ENCODE peak calls at places on chromosomes 11 and 22, in nine cellular contexts. I, K, T, D, X, U, S, F and H are unnamed samples.

GRCh38 chr22:26845016-26845728 is 187.8 kb downstream of the MIAT start:
- DNase-seq in X (no peak), S (peak; percentile 54), T (no peak), U (no peak), I (no peak), D (no peak), K (no peak), F (no peak), H (no peak)

GRCh38 chr11:108647701-108648527 is 17.0 kb upstream of the DDX10 start:
- DNase-seq in D (peak; percentile 36), S (peak; percentile 57), T (no peak), F (peak; percentile 61), U (peak; percentile 66), X (peak; percentile 83), K (peak; percentile 85), I (peak; percentile 62), H (peak; percentile 74)

GRCh38 chr22:40199852-40200251 is 22.1 kb downstream of the TNRC6B start:
- DNase-seq in X (no peak), T (no peak), F (no peak), S (no peak), D (no peak), I (no peak), K (no peak), U (no peak), H (no peak)

GRCh38 chr22:35601013-35601580 is 16.0 kb downstream of the MB start:
- DNase-seq in F (no peak), T (no peak), I (no peak), U (no peak), D (no peak), X (no peak), K (no peak), S (no peak), H (no peak)

GRCh38 chr11:71420455-71421241 is 27.5 kb downstream of the DHCR7 start:
- DNase-seq in S (peak; percentile 6), K (peak; percentile 75), I (peak; percentile 3), X (peak; percentile 46), T (no peak), F (peak; percentile 50), U (no peak), D (peak; percentile 60), H (no peak)

GRCh38 chr11:108224908-108225786 is 2.3 kb downstream of the ATM start:
- DNase-seq in K (no peak), D (no peak), S (no peak), T (no peak), I (no peak), X (no peak), U (no peak), F (no peak), H (no peak)

GRCh38 chr11:2802389-2803185 is 83.0 kb downstream of the CDKN1C start:
- DNase-seq in K (no peak), X (peak; percentile 15), D (no peak), I (no peak), S (no peak), U (peak; percentile 46), T (no peak), F (peak; percentile 16), H (peak; percentile 38)

GRCh38 chr22:44585559-44586121 is 87.6 kb upstream of the RTL6 start:
- DNase-seq in I (no peak), T (no peak), U (peak; percentile 28), D (no peak), X (no peak), S (no peak), F (no peak), K (no peak), H (no peak)

GRCh38 chr11:114179234-114179941 is 116.8 kb upstream of the NNMT start:
- DNase-seq in F (peak; percentile 83), X (peak; percentile 85), D (no peak), U (peak; percentile 93), T (peak; percentile 19), I (no peak), S (no peak), K (peak; percentile 89), H (no peak)

GRCh38 chr11:65793144-65793581 is 6.3 kb downstream of the OVOL1 start:
- DNase-seq in F (peak; percentile 76), X (peak; percentile 97), D (no peak), S (no peak), K (peak; percentile 10), I (no peak), T (no peak), U (no peak), H (no peak)

GRCh38 chr11:15288801-15289342 is 174.1 kb downstream of the INSC start:
- DNase-seq in X (no peak), F (no peak), I (no peak), S (no peak), U (no peak), K (no peak), T (no peak), D (no peak), H (no peak)

GRCh38 chr22:45112136-45112879 is 51.4 kb upstream of the NUP50 start:
- DNase-seq in D (no peak), X (no peak), S (no peak), T (no peak), I (no peak), U (no peak), K (no peak), F (no peak), H (no peak)

GRCh38 chr11:64858467-64859401 is 14.3 kb upstream of the CDC42BPG start:
- DNase-seq in D (no peak), T (no peak), X (no peak), S (no peak), U (peak; percentile 95), K (no peak), I (no peak), F (no peak), H (peak; percentile 80)

GRCh38 chr11:96105197-96105895 is 181.4 kb upstream of the MTMR2 start:
- DNase-seq in T (no peak), K (no peak), D (no peak), S (no peak), X (no peak), F (no peak), U (no peak), I (no peak), H (peak; percentile 59)

GRCh38 chr22:21832291-21833290 is 34.9 kb downstream of the MAPK1 start:
- DNase-seq in X (no peak), K (peak; percentile 15), I (no peak), U (no peak), T (no peak), F (no peak), S (no peak), D (peak; percentile 79), H (no peak)

GRCh38 chr11:1837171-1838076 is 1.4 kb upstream of the TNNI2 start:
- DNase-seq in D (peak; percentile 88), F (no peak), S (no peak), K (peak; percentile 91), T (no peak), I (no peak), U (peak; percentile 90), X (peak; percentile 79), H (peak; percentile 80)

GRCh38 chr22:47291565-47292495 is 529.4 kb downstream of the TBC1D22A start:
- DNase-seq in X (no peak), S (no peak), D (no peak), F (no peak), K (no peak), I (no peak), U (peak; percentile 20), T (no peak), H (no peak)

GRCh38 chr11:113673566-113674396 is 32.3 kb downstream of the TMPRSS5 start:
- DNase-seq in U (no peak), T (no peak), I (no peak), S (no peak), F (no peak), X (no peak), D (no peak), K (no peak), H (no peak)

DNA sequence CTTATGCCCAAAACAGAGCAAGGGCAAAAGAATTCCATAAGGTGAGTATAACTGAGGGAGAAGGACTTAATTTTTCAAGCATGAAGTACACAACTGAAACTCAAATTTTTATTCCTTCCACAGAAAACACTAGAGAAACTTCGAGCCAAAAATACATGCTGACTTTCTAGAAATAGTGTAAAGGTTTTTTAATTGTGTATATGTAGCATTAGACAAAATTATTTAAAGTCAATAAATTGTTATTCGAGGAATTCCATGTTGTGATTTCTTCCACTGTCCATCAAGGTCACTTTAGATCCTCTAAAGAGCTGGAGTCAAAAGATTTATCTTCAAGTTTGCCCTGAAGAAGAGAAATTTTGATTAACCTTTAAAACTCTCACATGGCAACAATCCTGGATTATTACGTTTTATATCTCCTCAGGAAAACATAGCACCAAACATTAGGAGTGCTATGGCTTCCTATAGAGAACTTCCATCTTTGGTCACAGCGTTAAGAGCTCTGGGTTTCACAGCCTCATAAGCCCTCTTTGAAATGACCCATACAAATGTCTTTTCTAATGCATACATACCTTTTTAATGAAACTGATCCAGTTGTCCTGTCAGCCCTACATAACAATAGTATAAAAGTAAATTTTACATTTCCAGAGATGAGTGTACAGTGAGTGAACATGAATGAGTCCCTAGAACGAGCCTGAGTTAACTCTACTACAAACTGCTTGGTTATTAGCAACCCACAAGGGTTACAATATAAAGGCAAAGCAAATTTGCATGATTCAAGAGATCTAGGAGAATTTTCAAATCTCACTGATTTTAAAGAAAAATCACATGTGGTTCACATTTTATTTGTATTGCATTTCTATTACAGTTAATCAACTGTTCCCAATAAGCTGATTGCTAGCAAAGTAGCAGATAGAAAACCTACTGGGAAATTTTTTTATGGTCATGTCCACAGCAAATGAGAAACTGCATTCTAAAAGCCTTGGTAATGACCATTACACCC is 10.9 kb downstream of the TAF1D start:
- DNase-seq in K (no peak), D (no peak), S (no peak), F (no peak), I (no peak), U (no peak), T (no peak), X (no peak), H (no peak)
- H3K27ac ChIP-seq in K (no peak overlapping the region), D (no peak overlapping the region), S (no peak overlapping the region), F (no peak overlapping the region), I (no peak overlapping the region), U (no peak overlapping the region), T (no peak overlapping the region), X (no peak overlapping the region), H (no peak overlapping the region)

GRCh38 chr11:61505640-61506155 is 2.9 kb upstream of the LRRC10B start:
- DNase-seq in F (no peak), D (no peak), U (no peak), I (no peak), T (no peak), X (no peak), S (no peak), K (no peak), H (no peak)
- H3K27me3 ChIP-seq in F (peaks cover 11% of the 10 kb centered on the region), D (peaks cover 64% of the 10 kb centered on the region), U (peaks cover 22% of the 10 kb centered on the region), I (peaks cover 65% of the 10 kb centered on the region), T (no peaks in the 10 kb centered on the region), X (no peaks in the 10 kb centered on the region), S (peaks cover 44% of the 10 kb centered on the region), K (peaks cover 19% of the 10 kb centered on the region), H (peaks cover 34% of the 10 kb centered on the region)

GRCh38 chr11:67370351-67371076 is 2.9 kb downstream of the CLCF1 start:
- DNase-seq in I (peak; percentile 59), S (no peak), U (no peak), T (no peak), D (no peak), F (no peak), X (no peak), K (peak; percentile 84), H (no peak)
- H3K4me3 ChIP-seq in I (peak overlapping the region; percentile 67), S (peak overlapping the region; percentile 59), U (no peak overlapping the region), T (no peak overlapping the region), D (no peak overlapping the region), F (no peak overlapping the region), X (no peak overlapping the region), K (no peak overlapping the region), H (no peak overlapping the region)

GRCh38 chr11:128692750-128693578 is 908 bp upstream of the FLI1 start:
- DNase-seq in D (no peak), U (peak; percentile 66), X (no peak), K (no peak), F (no peak), T (no peak), I (no peak), S (no peak), H (no peak)
- H3K27ac ChIP-seq in D (no peak overlapping the region), U (peak overlapping the region; percentile 56), X (peak overlapping the region; percentile 55), K (peak overlapping the region; percentile 81), F (peak overlapping the region; percentile 62), T (peak overlapping the region; percentile 92), I (peak overlapping the region; percentile 85), S (peak overlapping the region; percentile 92), H (peak overlapping the region; percentile 82)

GRCh38 chr11:77137421-77137820 is 9.4 kb downstream of the MYO7A start:
- DNase-seq in U (no peak), I (no peak), T (no peak), K (no peak), F (no peak), X (no peak), D (no peak), S (no peak), H (no peak)
- H3K27me3 ChIP-seq in U (peaks cover 5% of the 10 kb centered on the region), I (peaks cover 2% of the 10 kb centered on the region), T (peaks cover 6% of the 10 kb centered on the region), K (no peaks in the 10 kb centered on the region), F (no peaks in the 10 kb centered on the region), X (no peaks in the 10 kb centered on the region), D (peaks cover 44% of the 10 kb centered on the region), S (peaks cover 7% of the 10 kb centered on the region), H (no peaks in the 10 kb centered on the region)